ENCODE peak calls at places on chromosome 3, in six cellular contexts. N is fibroblast of the aortic adventitia, W is heart left ventricle, M is uterus, U is A673, L is glutamatergic neuron. S is an unnamed sample.

GRCh38 chr3:196599734-196600128 is 31.3 kb downstream of the FBXO45 start:
- DNase-seq in W (no peak), M (no peak), L (no peak), N (no peak), U (no peak), S (no peak)

GRCh38 chr3:153339065-153339464 is 177.0 kb downstream of the RAP2B start:
- DNase-seq in L (no peak), U (no peak), W (no peak), M (no peak), N (no peak), S (no peak)

GRCh38 chr3:88075497-88075896 is 16.4 kb downstream of the ZNF654 start:
- DNase-seq in W (no peak), M (no peak), L (no peak), U (no peak), N (no peak), S (no peak)

GRCh38 chr3:123067689-123068226 is 933 bp downstream of the PDIA5 start:
- DNase-seq in M (no peak), W (no peak), U (peak), L (no peak), N (no peak), S (no peak)

GRCh38 chr3:112604536-112604935 is 36.4 kb downstream of the CCDC80 start:
- DNase-seq in N (peak), M (no peak), W (no peak), L (no peak), U (no peak), S (no peak)

GRCh38 chr3:187750041-187750512 is 4.8 kb upstream of the BCL6 start:
- DNase-seq in M (no peak), U (no peak), L (no peak), W (no peak), N (no peak), S (no peak)

GRCh38 chr3:152054315-152054714 is 180.9 kb downstream of the SUCNR1 start:
- DNase-seq in N (no peak), W (no peak), U (no peak), L (no peak), M (no peak), S (no peak)

GRCh38 chr3:55405436-55405835 is 81.7 kb downstream of the WNT5A start:
- DNase-seq in M (no peak), W (no peak), N (peak), L (peak), U (peak), S (no peak)

GRCh38 chr3:51894939-51895338 is 8.2 kb downstream of the IQCF1 start:
- DNase-seq in W (no peak), M (no peak), U (no peak), L (no peak), N (no peak), S (no peak)

GRCh38 chr3:101828289-101828688 is 21.0 kb upstream of the NFKBIZ start:
- DNase-seq in W (no peak), M (no peak), N (no peak), L (no peak), U (no peak), S (no peak)

GRCh38 chr3:186682734-186683133 is 16.9 kb downstream of the HRG start:
- DNase-seq in L (no peak), W (no peak), U (no peak), N (no peak), M (no peak), S (no peak)

GRCh38 chr3:52022323-52023100 is 26.8 kb upstream of the RPL29 start:
- DNase-seq in N (no peak), U (no peak), L (no peak), M (peak), W (peak), S (no peak)

GRCh38 chr3:53186726-53187125 is 25.7 kb downstream of the PRKCD start:
- DNase-seq in U (no peak), W (no peak), L (no peak), N (no peak), M (no peak), S (no peak)

GRCh38 chr3:20760981-20761380 is 575.0 kb upstream of the SGO1 start:
- DNase-seq in L (no peak), W (no peak), U (no peak), M (no peak), N (no peak), S (no peak)

GRCh38 chr3:71466483-71466882 is 117.0 kb downstream of the FOXP1 start:
- DNase-seq in U (no peak), L (no peak), N (no peak), M (no peak), W (no peak), S (no peak)

GRCh38 chr3:176927985-176928931 is 269.0 kb downstream of the TBL1XR1 start:
- DNase-seq in W (no peak), N (no peak), U (no peak), L (no peak), M (no peak), S (no peak)

GRCh38 chr3:176927280-176927679 is 270.0 kb downstream of the TBL1XR1 start:
- DNase-seq in M (no peak), U (no peak), L (no peak), W (no peak), N (no peak), S (no peak)

GRCh38 chr3:176933704-176934103 is 263.6 kb downstream of the TBL1XR1 start:
- DNase-seq in M (no peak), W (no peak), U (no peak), L (no peak), N (no peak), S (no peak)

GRCh38 chr3:176931991-176932390 is 265.3 kb downstream of the TBL1XR1 start:
- DNase-seq in M (no peak), N (no peak), W (no peak), L (no peak), U (no peak), S (no peak)

GRCh38 chr3:176930942-176931341 is 266.3 kb downstream of the TBL1XR1 start:
- DNase-seq in M (no peak), U (no peak), W (no peak), L (no peak), N (no peak), S (no peak)
- TF ChIP-seq CTCF in M (no peak), U (no peak), W (no peak), L (no peak), N (no peak), S (no peak)

GRCh38 chr3:127822166-127822835 is at the start of gene MGLL:
- DNase-seq in M (peak), U (peak), L (peak), W (peak), N (peak), S (no peak)
- TF ChIP-seq CTCF in M (no peak), U (no peak), L (no peak), W (no peak), N (peak), S (no peak)

DNA sequence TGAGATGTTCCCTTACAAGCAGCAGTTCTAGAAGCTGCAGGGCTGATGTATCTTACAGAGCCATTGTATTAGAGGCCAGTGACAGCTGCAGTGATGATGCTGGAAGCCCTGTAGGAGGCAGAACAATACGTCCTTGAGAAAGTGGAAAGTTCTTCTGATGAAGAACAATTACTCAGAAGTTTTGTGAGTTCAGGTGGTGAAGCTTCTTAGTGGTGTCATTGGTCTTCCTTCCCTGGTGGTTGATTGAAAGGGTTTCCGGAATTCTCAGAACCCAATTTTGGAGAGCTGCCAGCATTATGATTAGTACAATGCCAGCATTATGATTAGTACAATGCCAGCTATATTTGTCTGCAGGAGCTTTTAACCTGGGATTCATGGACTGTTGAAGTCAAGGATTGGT is 356.4 kb downstream of the MFSD1 start:
- DNase-seq in N (peak), L (no peak), U (no peak), M (no peak), W (no peak), S (no peak)
- TF ChIP-seq CTCF in N (peak), L (no peak), U (no peak), M (no peak), W (no peak), S (no peak)

GRCh38 chr3:103991461-103992115 is 1375.1 kb upstream of the ALCAM start:
- DNase-seq in W (no peak), M (no peak), L (no peak), N (peak), U (no peak), S (no peak)

GRCh38 chr3:103992469-103992868 is 1374.2 kb upstream of the ALCAM start:
- DNase-seq in W (no peak), U (no peak), N (no peak), L (no peak), M (no peak), S (no peak)
- TF ChIP-seq CTCF in W (no peak), U (no peak), N (no peak), L (no peak), M (no peak), S (no peak)

GRCh38 chr3:46221368-46221767 is 13.3 kb upstream of the CCR1 start:
- DNase-seq in N (no peak), U (no peak), M (no peak), W (no peak), L (no peak), S (no peak)

GRCh38 chr3:46222435-46223161 is 14.5 kb upstream of the CCR1 start:
- DNase-seq in N (no peak), W (no peak), U (no peak), M (no peak), L (no peak), S (no peak)

GRCh38 chr3:46218310-46218709 is 10.2 kb upstream of the CCR1 start:
- DNase-seq in M (no peak), U (no peak), W (no peak), L (no peak), N (no peak), S (no peak)

GRCh38 chr3:46221936-46222335 is 13.8 kb upstream of the CCR1 start:
- DNase-seq in L (no peak), W (no peak), N (no peak), U (no peak), M (no peak), S (no peak)
- TF ChIP-seq CTCF in L (no peak), W (no peak), N (no peak), U (no peak), M (no peak), S (no peak)

GRCh38 chr3:47163990-47164848 is at the start of gene SETD2:
- DNase-seq in L (peak), U (peak), M (peak), W (peak), N (peak), S (peak)
- TF ChIP-seq CTCF in L (peak), U (peak), M (peak), W (peak), N (peak), S (peak)

DNA sequence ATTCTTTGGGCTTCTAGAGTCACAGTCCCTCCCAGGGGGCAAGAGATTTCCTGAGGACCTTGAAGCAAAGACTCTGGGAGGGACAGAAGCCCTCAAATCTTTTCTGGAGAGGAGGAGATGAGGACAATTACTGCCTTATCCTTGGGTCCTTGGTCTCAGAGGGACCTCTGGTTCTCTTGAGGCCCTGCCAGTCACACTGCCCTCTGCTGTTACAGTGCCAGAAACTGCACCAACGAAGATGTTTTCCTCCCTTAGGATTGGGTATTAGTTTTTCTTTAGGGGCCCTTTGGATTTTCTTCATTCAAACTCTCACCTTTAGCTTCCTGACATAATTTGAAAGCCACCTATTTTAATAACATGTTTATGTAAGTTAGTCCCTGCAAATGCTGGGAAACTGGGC is 58.2 kb upstream of the SCN5A start:
- DNase-seq in W (no peak), L (no peak), U (no peak), N (no peak), M (no peak), S (no peak)
- TF ChIP-seq CTCF in W (no peak), L (no peak), U (peak), N (peak), M (no peak), S (no peak)

GRCh38 chr3:127369356-127369935 is 81.6 kb upstream of the PRR20G start:
- DNase-seq in W (no peak), N (no peak), L (no peak), M (no peak), U (no peak), S (no peak)

GRCh38 chr3:127368186-127369032 is 80.6 kb upstream of the PRR20G start:
- DNase-seq in W (no peak), L (no peak), U (no peak), M (no peak), N (no peak), S (no peak)

GRCh38 chr3:127365383-127365782 is 77.5 kb upstream of the PRR20G start:
- DNase-seq in L (no peak), M (no peak), U (no peak), W (no peak), N (no peak), S (no peak)

GRCh38 chr3:127367593-127367992 is 79.7 kb upstream of the PRR20G start:
- DNase-seq in N (no peak), L (no peak), U (no peak), M (no peak), W (no peak), S (no peak)

GRCh38 chr3:127366383-127366782 is 78.5 kb upstream of the PRR20G start:
- DNase-seq in M (no peak), N (no peak), L (no peak), W (no peak), U (peak), S (no peak)
- TF ChIP-seq CTCF in M (no peak), N (no peak), L (no peak), W (no peak), U (peak), S (no peak)

GRCh38 chr3:185112186-185112585 is 40.7 kb downstream of the C3orf70 start:
- DNase-seq in U (no peak), L (no peak), W (no peak), M (no peak), N (no peak), S (no peak)
- TF ChIP-seq CTCF in U (no peak), L (no peak), W (no peak), M (no peak), N (no peak), S (no peak)

DNA sequence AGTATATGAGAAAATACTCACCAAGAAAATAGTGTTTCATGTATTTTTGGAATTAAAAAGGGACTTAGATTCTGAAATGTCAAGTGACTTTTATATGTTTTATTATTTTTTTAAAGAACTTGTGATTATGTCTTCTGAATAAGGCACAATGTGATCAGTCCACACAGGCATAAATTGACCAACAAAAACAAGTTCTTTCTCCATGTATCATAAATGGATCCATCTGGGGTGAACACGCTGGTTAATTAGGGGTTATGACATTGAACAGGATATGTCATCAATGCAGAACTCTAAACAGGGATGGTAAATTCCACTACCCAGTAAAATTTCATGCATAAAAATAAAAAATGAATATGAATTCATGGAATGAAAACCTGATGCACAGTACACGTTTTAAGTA is 31.3 kb upstream of the PIK3CA start:
- DNase-seq in W (no peak), M (no peak), U (no peak), N (no peak), L (no peak), S (no peak)
- TF ChIP-seq CTCF in W (no peak), M (no peak), U (no peak), N (no peak), L (no peak), S (no peak)